ENCODE peak calls at places on chromosome 10, in four cellular contexts. One of them, this sample, is unnamed.

GRCh38 chr10:73889014-73889413 is 14.7 kb upstream of the CAMK2G start:
- DNase-seq in IMR-90: peak
- DNase-seq in uterus: no peak
- DNase-seq in AG09319: no peak
- DNase-seq in this sample: no peak

GRCh38 chr10:13351340-13351915 is 3.3 kb upstream of the SEPHS1 start:
- DNase-seq in AG09319: no peak
- DNase-seq in uterus: no peak
- DNase-seq in IMR-90: no peak
- DNase-seq in this sample: no peak

GRCh38 chr10:121231059-121231458 is 367.2 kb downstream of the FGFR2 start:
- DNase-seq in uterus: no peak
- DNase-seq in AG09319: no peak
- DNase-seq in IMR-90: no peak
- DNase-seq in this sample: no peak

GRCh38 chr10:120927352-120927751 is 76.2 kb downstream of the WDR11 start:
- DNase-seq in IMR-90: no peak
- DNase-seq in uterus: no peak
- DNase-seq in AG09319: no peak
- DNase-seq in this sample: no peak

GRCh38 chr10:30396282-30396681 is 37.7 kb upstream of the MAP3K8 start:
- DNase-seq in uterus: no peak
- DNase-seq in AG09319: no peak
- DNase-seq in IMR-90: no peak
- DNase-seq in this sample: no peak

GRCh38 chr10:110357252-110357780 is 52.6 kb upstream of the SMNDC1 start:
- DNase-seq in IMR-90: peak
- DNase-seq in AG09319: peak
- DNase-seq in uterus: peak
- DNase-seq in this sample: peak

GRCh38 chr10:43077421-43078171 is 727 bp downstream of the RET start:
- DNase-seq in IMR-90: no peak
- DNase-seq in uterus: no peak
- DNase-seq in AG09319: no peak
- DNase-seq in this sample: no peak

GRCh38 chr10:49080071-49080470 is 35.3 kb downstream of the VSTM4 start:
- DNase-seq in uterus: no peak
- DNase-seq in AG09319: no peak
- DNase-seq in IMR-90: peak
- DNase-seq in this sample: no peak

GRCh38 chr10:71218046-71218832 is 5.9 kb downstream of the UNC5B start:
- DNase-seq in IMR-90: peak
- DNase-seq in AG09319: no peak
- DNase-seq in uterus: no peak
- DNase-seq in this sample: peak

GRCh38 chr10:74011762-74012161 is 13.8 kb downstream of the VCL start:
- DNase-seq in AG09319: peak
- DNase-seq in uterus: peak
- DNase-seq in IMR-90: peak
- DNase-seq in this sample: peak

GRCh38 chr10:48684792-48685651 is at the start of gene WDFY4:
- DNase-seq in AG09319: no peak
- DNase-seq in uterus: no peak
- DNase-seq in IMR-90: no peak
- DNase-seq in this sample: no peak

GRCh38 chr10:110827410-110827809 is 44.3 kb upstream of the PDCD4 start:
- DNase-seq in IMR-90: peak
- DNase-seq in AG09319: no peak
- DNase-seq in uterus: no peak
- DNase-seq in this sample: peak

GRCh38 chr10:4170633-4171314 is 385.8 kb upstream of the KLF6 start:
- DNase-seq in AG09319: no peak
- DNase-seq in uterus: no peak
- DNase-seq in IMR-90: no peak
- DNase-seq in this sample: no peak

GRCh38 chr10:3828404-3829192 is 43.6 kb upstream of the KLF6 start:
- DNase-seq in IMR-90: peak
- DNase-seq in AG09319: no peak
- DNase-seq in uterus: peak
- DNase-seq in this sample: peak

GRCh38 chr10:69222157-69223027 is 2.3 kb downstream of the HKDC1 start:
- DNase-seq in AG09319: no peak
- DNase-seq in uterus: peak
- DNase-seq in IMR-90: peak
- DNase-seq in this sample: peak

DNA sequence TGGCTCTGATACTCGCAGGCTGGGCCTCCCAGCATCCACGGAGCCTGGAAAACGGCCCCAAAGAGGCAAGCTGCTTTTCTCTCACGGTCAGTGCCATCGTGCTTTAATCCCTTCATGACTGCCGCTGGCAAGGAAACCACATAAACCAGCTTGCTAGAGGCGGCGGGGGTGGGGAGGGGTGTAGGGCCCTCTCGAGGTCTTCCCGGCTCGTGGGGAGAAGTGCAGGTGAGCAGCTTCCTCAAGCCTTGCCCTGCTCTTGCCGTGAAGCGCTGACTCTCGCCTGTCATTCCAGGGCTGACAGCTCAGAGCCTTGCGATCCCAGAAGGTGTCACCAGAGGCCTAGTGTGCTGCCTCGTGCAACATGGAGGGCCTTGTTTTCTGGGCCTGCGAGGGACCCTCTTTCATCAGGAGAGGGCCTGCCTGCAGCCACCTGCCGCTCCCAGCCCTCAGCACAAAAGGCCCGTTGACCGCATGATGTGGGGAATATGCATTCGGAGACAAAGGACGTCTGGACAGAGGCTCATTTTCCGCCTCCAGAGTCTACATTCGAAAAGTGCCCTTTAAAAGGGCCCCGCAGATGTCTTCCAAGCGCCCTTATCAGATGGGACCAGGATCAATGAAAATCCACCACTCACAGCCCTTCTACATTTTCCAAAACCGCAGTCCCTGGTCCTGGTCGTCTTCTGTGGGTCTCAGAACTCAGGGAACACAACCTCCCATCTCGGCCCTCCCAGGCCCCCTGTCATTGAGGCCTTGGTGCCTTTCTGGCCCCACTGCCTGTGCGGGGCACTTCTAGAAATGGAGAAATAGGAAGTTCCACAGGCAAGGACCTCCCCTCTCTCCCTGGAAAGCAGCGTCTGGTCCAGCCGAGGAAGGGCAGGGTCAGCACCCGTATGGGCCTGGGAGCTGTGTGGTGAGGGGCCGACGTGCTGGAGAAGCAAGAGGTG is 58.7 kb downstream of the ZRANB1 start:
- DNase-seq in IMR-90: peak
- DNase-seq in uterus: peak
- DNase-seq in AG09319: no peak
- DNase-seq in this sample: no peak
- TF ChIP-seq CTCF in IMR-90: peak
- TF ChIP-seq CTCF in uterus: no peak
- TF ChIP-seq CTCF in AG09319: peak
- TF ChIP-seq CTCF in this sample: no peak

DNA sequence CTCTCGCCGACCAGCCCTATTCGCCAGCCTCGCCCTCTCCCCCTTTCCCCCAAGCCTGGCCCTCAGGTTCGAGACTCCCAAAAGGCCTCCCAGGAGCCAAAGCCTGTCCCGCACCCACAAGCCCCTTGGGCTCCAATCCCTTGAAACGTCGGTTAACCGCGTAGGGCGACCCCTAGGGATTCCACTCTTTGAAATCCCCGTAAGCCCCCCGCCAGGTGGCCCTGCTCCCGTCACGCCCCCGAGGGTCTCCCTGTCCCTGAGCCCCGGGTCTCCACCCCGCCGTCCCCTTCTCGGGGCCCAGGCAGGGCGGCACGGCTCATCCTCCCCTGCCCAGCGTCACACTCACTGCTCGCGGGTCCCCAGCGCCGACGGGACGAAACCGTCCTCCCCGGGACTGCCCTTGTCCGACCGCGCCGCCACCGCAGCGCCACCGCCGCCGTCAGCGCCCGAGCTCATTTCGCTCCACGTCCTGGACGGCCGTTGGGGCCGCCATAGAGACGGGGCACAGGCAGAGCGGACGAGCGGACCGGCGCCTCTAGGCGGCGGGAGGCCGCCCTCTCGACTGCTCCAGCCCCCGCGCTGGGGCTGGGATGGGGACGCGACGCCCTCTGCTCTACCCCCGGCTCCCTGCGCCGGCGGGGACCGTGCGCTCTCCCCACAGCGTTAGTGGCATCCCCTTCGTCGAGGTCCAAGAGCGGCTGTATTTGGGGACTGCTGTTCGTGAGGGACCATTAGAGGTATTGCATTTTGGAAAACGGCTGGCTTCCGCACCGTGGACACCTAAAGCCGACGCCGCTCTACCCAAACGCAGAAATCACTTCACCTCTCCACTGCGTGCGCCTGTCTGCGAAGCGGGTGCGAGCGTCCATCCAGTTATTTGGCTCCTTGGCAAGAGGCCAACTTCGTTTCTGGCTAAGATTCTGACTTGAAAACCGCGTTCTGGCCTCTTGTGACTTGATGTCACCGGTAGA is at the start of gene EEF1AKMT2:
- DNase-seq in AG09319: peak
- DNase-seq in IMR-90: peak
- DNase-seq in uterus: peak
- DNase-seq in this sample: peak
- TF ChIP-seq CTCF in AG09319: no peak
- TF ChIP-seq CTCF in IMR-90: no peak
- TF ChIP-seq CTCF in uterus: peak
- TF ChIP-seq CTCF in this sample: peak

GRCh38 chr10:16788778-16789177 is 28.4 kb downstream of the RSU1 start:
- DNase-seq in uterus: no peak
- DNase-seq in IMR-90: no peak
- DNase-seq in AG09319: no peak
- DNase-seq in this sample: no peak

GRCh38 chr10:16789765-16790164 is 27.5 kb downstream of the RSU1 start:
- DNase-seq in uterus: no peak
- DNase-seq in AG09319: no peak
- DNase-seq in IMR-90: no peak
- DNase-seq in this sample: no peak

GRCh38 chr10:16789266-16789665 is 28.0 kb downstream of the RSU1 start:
- DNase-seq in IMR-90: no peak
- DNase-seq in AG09319: no peak
- DNase-seq in uterus: no peak
- DNase-seq in this sample: no peak

GRCh38 chr10:16787361-16787791 is 29.8 kb downstream of the RSU1 start:
- DNase-seq in AG09319: no peak
- DNase-seq in uterus: no peak
- DNase-seq in IMR-90: no peak
- DNase-seq in this sample: no peak

DNA sequence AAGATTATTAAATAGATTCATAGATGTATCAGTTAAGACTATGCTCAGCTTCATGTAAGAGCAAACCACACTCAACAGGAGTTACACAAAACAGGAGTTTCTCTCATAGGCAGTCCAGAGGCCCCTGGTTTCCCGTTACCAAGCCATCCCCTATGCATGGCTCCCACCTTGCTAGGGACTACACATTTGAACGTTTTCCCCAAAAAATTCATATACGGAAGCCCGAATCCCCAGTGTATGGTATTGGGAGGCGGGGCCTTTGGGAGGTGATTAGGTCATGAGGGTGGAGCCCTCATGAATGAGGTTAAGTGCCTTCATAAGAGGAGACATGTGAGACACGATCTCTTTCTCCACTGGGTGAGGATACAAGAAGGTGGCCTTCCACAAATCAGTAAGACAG is 29.1 kb downstream of the RSU1 start:
- DNase-seq in AG09319: no peak
- DNase-seq in IMR-90: no peak
- DNase-seq in uterus: no peak
- DNase-seq in this sample: no peak
- TF ChIP-seq CTCF in AG09319: no peak
- TF ChIP-seq CTCF in IMR-90: no peak
- TF ChIP-seq CTCF in uterus: no peak
- TF ChIP-seq CTCF in this sample: no peak

DNA sequence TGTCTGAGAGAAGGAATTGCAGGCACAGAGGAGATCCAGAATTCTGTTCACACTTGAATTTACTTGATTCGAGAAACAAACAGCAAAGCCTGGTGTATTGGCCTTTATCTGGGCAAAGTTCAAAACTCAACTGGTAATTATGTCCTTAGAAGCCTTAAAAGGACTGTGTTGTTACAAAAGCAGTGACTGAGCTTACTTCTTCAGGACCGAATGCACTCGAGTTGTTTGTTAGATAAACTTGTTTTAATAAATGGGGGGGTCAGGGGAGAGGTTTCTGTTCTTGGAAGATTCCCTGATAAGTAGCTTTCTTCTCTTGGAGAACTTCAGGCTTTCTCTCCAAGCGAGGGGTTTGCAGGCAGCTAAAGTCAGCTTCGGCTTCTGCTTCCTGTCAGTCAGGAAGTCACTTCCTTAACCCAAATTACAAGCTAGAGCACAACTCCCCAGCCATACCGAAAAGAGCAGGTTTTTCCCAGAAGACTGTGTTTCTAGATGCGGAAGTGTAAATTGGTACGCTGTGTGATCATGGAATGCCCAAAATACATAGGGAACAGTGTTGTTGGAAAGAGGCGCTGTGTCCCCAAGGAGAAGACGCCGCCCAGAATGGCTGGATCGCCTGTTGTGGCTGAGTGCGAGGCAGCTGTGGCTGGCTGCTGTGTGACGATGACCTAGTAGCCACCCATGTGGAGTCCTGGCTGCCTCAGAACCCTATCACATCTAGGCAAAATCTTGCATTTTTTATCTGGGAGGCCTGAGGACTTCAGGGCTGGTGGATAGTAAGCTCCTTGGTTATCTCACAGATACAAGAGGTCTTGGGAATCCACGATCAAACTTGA is 110.4 kb downstream of the TCF7L2 start:
- DNase-seq in uterus: no peak
- DNase-seq in IMR-90: no peak
- DNase-seq in AG09319: no peak
- DNase-seq in this sample: no peak
- TF ChIP-seq CTCF in uterus: no peak
- TF ChIP-seq CTCF in IMR-90: no peak
- TF ChIP-seq CTCF in AG09319: no peak
- TF ChIP-seq CTCF in this sample: no peak

DNA sequence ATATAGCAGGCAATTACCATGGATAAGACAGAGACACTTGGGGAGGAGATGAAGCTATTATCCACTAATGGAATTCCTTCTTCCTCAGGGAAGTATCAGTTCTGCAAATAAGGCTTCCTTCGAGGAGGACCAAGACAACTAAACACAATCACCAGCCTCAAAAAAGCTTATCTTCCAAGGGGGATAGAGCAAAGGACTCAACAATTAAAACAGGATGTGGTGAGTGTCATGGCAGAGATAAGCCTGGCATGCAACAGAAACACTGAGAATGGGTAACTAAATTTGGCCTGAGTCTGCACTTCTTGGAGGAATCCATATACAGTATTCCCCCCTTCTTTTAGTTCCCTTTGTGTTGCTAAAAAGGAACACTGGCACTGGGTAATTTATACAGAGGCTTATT is 1285.2 kb downstream of the GATA3 start:
- DNase-seq in uterus: no peak
- DNase-seq in AG09319: no peak
- DNase-seq in IMR-90: no peak
- DNase-seq in this sample: no peak
- TF ChIP-seq CTCF in uterus: no peak
- TF ChIP-seq CTCF in AG09319: no peak
- TF ChIP-seq CTCF in IMR-90: no peak
- TF ChIP-seq CTCF in this sample: no peak

This sample was measured in HFFc6.